ENCODE peak calls at places on chromosomes 13 and 19, in four cellular contexts. D is sigmoid colon, I is transverse colon, P is GM12878. N is an unnamed sample.

GRCh38 chr19:38695832-38696732 is 48.2 kb downstream of the CAPN12 start:
- DNase-seq in P (no peak), D (no peak), I (no peak), N (no peak)

GRCh38 chr13:35672611-35673010 is 196.1 kb upstream of the MAB21L1 start:
- DNase-seq in I (no peak), P (no peak), D (no peak), N (peak)

GRCh38 chr13:27170521-27171243 is 929 bp downstream of the USP12 start:
- DNase-seq in D (peak), I (peak), P (no peak), N (no peak)

GRCh38 chr13:70623260-70623659 is 515.0 kb upstream of the KLHL1 start:
- DNase-seq in P (no peak), D (no peak), I (no peak), N (no peak)

GRCh38 chr13:113187263-113187669 is 21.2 kb downstream of the PCID2 start:
- DNase-seq in I (peak), D (peak), P (no peak), N (no peak)

GRCh38 chr13:41085961-41086360 is 24.7 kb downstream of the WBP4 start:
- DNase-seq in I (no peak), P (no peak), D (no peak), N (no peak)

GRCh38 chr19:34236035-34236793 is 18.1 kb upstream of the GARRE1 start:
- DNase-seq in D (no peak), I (peak), P (no peak), N (no peak)

GRCh38 chr19:21492932-21493906 is 12.2 kb upstream of the ZNF429 start:
- DNase-seq in P (no peak), D (no peak), I (no peak), N (no peak)

GRCh38 chr13:68697551-68697950 is 1410.1 kb upstream of the ATXN8OS start:
- DNase-seq in D (no peak), I (no peak), P (no peak), N (no peak)

GRCh38 chr13:113939129-113939904 is 34.6 kb downstream of the C13orf46 start:
- DNase-seq in I (no peak), D (no peak), P (no peak), N (no peak)

DNA sequence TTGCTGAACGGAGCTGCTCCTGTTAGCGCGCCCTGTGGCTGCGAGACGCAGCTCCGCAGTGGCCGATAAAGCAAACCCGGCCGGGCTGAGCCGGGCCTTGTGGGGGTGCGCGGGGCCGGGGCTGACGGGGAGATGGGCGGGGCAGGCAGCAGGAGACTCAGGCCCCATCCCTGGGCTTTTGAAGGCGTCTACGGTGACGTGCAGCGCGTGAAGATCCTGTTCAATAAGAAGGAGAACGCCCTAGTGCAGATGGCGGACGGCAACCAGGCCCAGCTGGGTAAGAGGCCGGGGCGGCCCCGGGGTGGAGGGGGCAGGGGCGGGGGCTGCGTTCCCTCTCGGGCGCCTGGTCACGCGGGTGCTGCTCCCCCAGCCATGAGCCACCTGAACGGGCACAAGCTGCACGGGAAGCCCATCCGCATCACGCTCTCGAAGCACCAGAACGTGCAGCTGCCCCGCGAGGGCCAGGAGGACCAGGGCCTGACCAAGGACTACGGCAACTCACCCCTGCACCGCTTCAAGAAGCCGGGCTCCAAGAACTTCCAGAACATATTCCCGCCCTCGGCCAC is 11.0 kb downstream of the PTBP1 start:
- DNase-seq in I (no peak), D (no peak), P (no peak), N (no peak)
- TF ChIP-seq POLR2AphosphoS5 in I (no peak), D (no peak), P (peak), N (no peak)

GRCh38 chr19:55069859-55070225 is 5.8 kb upstream of the EPS8L1 start:
- DNase-seq in D (no peak), I (no peak), P (no peak), N (no peak)

GRCh38 chr19:55068803-55069136 is 5.8 kb upstream of the RDH13 start:
- DNase-seq in D (no peak), I (no peak), P (no peak), N (no peak)

GRCh38 chr19:55067869-55068268 is 4.9 kb upstream of the RDH13 start:
- DNase-seq in D (no peak), I (no peak), P (no peak), N (no peak)

GRCh38 chr19:55070755-55071502 is 4.7 kb upstream of the EPS8L1 start:
- DNase-seq in P (no peak), D (no peak), I (peak), N (no peak)

GRCh38 chr19:55069137-55069858 is 6.3 kb upstream of the RDH13 start:
- DNase-seq in P (no peak), D (no peak), I (peak), N (no peak)
- TF ChIP-seq POLR2A in P (no peak), D (no peak), I (peak), N (no peak)

DNA sequence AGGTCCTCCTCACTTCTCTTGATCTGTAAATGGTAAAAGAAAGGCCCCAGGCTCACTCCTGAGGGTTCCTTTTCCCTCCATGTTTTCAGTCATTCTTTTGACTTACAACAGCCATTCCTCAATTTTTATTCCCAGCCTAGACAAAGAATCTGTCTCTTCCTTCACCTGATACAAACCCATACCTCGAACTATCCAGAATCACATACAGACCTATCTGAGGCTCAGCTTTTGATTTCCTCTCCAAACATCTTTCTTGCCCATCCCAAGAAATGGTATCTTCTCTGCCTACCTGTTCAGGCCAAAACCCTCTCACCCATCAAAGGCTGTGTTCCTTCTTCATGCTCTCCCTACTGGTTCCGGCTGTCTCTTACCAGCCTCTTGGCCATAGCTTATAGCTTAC is 2.2 kb downstream of the CHMP2A start:
- DNase-seq in P (no peak), D (no peak), I (no peak), N (no peak)
- TF ChIP-seq POLR2AphosphoS5 in P (no peak), D (no peak), I (no peak), N (no peak)

GRCh38 chr19:20357921-20358320 is 190.9 kb downstream of the ZNF486 start:
- DNase-seq in P (no peak), D (no peak), I (no peak), N (no peak)

GRCh38 chr19:20365146-20365545 is 198.1 kb downstream of the ZNF486 start:
- DNase-seq in D (no peak), P (no peak), I (no peak), N (no peak)

DNA sequence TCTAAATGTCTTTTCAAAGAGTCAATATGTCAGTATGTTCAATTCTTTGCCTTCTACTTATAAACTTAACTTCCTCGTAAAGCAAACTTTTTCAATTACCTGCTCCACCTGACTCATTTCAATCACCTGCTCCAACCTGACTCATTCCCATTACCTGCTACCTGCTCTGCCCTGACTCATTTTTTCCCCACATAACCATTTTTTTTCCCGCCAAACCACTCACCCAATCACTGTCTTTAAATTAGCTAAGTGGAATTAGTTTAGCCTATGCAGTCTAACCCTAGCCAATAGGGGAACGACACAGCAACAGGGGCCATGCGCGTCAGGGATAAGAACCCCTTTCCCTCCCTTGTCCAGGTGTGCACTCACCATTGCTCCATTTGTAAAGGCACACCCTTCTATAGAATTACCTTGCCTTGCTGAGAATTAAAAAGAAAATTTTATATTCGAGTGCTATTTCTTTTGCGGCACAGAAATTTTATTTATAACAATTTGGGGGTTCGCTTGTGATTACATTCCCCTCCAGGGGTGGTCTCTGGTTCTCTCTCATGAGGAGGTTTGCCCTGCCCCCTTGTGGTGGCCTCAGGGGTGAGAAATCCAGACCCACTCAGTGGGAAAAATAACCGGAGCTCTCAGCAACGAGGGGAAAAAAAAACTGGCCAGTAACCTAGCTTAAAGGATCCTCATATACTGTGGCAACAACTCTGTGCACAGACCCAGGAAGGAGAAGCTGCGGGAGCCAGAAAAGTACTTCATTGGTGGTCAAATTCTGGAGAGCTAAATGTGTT is 193.1 kb downstream of the ZNF486 start:
- DNase-seq in I (no peak), D (no peak), P (no peak), N (no peak)
- TF ChIP-seq POLR2A in I (no peak), D (no peak), P (no peak), N (no peak)

DNA sequence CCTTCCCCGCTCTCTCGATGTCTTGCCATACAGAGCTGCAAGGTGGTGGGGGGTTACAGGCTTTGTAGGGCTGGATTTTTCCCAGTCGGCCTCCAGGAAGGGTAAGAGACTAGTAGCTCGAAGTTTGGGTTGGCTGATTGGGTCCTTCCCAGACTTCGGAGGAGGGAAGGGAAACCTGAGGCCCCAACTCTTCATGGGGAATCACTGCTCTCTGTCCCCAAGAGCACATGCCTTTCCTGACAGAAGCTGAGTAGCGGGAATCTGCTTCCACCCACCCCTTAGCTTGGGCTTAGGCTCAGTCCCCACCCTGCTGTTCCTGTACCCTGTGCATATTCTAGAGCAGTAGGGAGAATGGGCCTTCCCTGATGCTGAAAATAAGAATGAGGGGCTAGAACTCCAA is 39.7 kb downstream of the PPP2R1A start:
- DNase-seq in D (no peak), P (no peak), I (no peak), N (no peak)
- TF ChIP-seq POLR2AphosphoS5 in D (no peak), P (no peak), I (no peak), N (peak)

DNA sequence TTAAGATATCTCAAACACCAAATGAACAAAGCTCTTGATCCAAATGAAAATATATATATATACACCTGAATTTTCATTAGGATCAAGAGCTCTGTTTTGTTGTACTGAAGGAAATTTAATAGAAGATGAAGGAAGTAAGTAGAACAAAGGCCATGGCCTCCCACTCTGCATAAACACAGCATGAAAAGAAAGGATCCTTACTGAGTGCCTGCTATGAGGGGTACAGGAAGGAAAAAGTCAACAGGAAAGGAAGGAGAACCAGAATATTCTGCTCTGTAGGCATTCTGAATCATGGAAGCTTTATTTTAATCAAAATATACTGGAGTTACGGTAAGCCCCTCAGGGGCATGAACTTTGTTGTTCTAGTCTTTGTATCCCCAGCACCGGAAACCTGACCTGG is 22.1 kb downstream of the TMTC4 start:
- DNase-seq in P (no peak), I (no peak), D (no peak), N (no peak)
- TF ChIP-seq POLR2A in P (no peak), I (no peak), D (no peak), N (no peak)

DNA sequence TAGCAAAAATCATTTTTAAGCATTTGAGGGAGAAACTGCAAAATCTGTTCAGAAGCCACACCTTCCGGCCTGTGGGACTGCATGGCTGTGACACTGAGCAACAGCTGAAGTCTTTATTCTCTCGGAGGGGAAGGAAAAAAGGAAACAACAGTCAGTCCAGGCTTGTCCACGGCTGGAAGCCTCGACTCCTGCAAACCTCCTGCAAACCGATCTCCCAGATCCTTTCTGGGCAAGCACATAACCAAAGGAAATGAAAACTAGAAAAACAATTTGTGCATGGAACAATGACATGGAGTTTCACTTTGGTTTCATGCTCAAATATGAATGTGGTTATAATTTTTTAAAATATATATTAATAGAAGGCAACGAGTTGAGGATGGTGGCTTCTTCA is 1.0 kb downstream of the COL4A1 start:
- DNase-seq in D (peak), I (no peak), P (no peak), N (no peak)
- TF ChIP-seq POLR2AphosphoS5 in D (peak), I (no peak), P (no peak), N (peak)